ENCODE peak calls at places on chromosomes 6 and 20, in five cellular contexts. A, W, B, E and V are unnamed samples.

GRCh38 chr6:137268911-137269310 is 49.7 kb upstream of the IFNGR1 start:
- DNase-seq in E (no peak), B (no peak), A (no peak), W (no peak), V (no peak)

GRCh38 chr20:1324598-1325172 is 4.3 kb downstream of the SDCBP2 start:
- DNase-seq in A (no peak), B (no peak), E (peak), W (no peak), V (peak)

GRCh38 chr20:50877232-50877631 is 54.0 kb downstream of the ADNP start:
- DNase-seq in A (no peak), W (no peak), E (no peak), B (no peak), V (no peak)

GRCh38 chr20:41572010-41572572 is 46.1 kb downstream of the CHD6 start:
- DNase-seq in E (no peak), W (no peak), B (no peak), A (no peak), V (no peak)

GRCh38 chr6:161319231-161319630 is 45.4 kb upstream of the AGPAT4 start:
- DNase-seq in W (no peak), A (peak), B (no peak), E (no peak), V (no peak)

GRCh38 chr6:40780626-40781025 is 193.5 kb upstream of the LRFN2 start:
- DNase-seq in B (no peak), A (no peak), E (no peak), W (no peak), V (no peak)

GRCh38 chr6:150925655-150925928 is 60.1 kb downstream of the MTHFD1L start:
- DNase-seq in B (no peak), A (no peak), E (no peak), W (no peak), V (no peak)

GRCh38 chr6:15153191-15153590 is 92.7 kb upstream of the JARID2 start:
- DNase-seq in B (no peak), A (no peak), W (no peak), E (no peak), V (no peak)

GRCh38 chr20:23152308-23152892 is 66.3 kb upstream of the CD93 start:
- DNase-seq in A (no peak), B (no peak), W (peak), E (peak), V (peak)

GRCh38 chr6:148342146-148343027 is at the start of gene SASH1:
- DNase-seq in E (peak), B (peak), A (peak), W (peak), V (peak)

GRCh38 chr20:8578191-8578690 is 446.2 kb downstream of the PLCB1 start:
- DNase-seq in A (no peak), E (no peak), B (no peak), W (no peak), V (no peak)

GRCh38 chr6:139888691-139889122 is 514.3 kb upstream of the CITED2 start:
- DNase-seq in B (no peak), E (peak), W (no peak), A (no peak), V (no peak)

GRCh38 chr6:168309997-168310396 is 9.6 kb downstream of the DACT2 start:
- DNase-seq in W (no peak), A (no peak), B (no peak), E (no peak), V (no peak)

GRCh38 chr20:41001497-41001896 is 27.1 kb upstream of the TOP1 start:
- DNase-seq in W (no peak), B (no peak), A (no peak), E (no peak), V (no peak)

GRCh38 chr20:48819813-48820648 is 7.8 kb downstream of the PREX1 start:
- DNase-seq in W (no peak), B (no peak), A (no peak), E (no peak), V (no peak)

GRCh38 chr6:65524232-65524631 is 182.8 kb downstream of the EYS start:
- DNase-seq in A (no peak), B (no peak), E (no peak), W (no peak), V (no peak)

GRCh38 chr6:145963216-145964068 is 716 bp downstream of the SHPRH start:
- DNase-seq in W (no peak), B (peak), A (peak), E (peak), V (peak)

GRCh38 chr20:24537210-24537609 is 67.8 kb downstream of the SYNDIG1 start:
- DNase-seq in B (no peak), W (no peak), A (no peak), E (no peak), V (no peak)